ENCODE peak calls at places on chromosomes 3 and 15, in five cellular contexts. Y is upper lobe of left lung, S is astrocyte of the spinal cord, W is MCF 10A, H is fibroblast of pulmonary artery. T is an unnamed sample.

GRCh38 chr15:98582900-98583554 is 65.3 kb upstream of the IGF1R start:
- DNase-seq in Y (no peak), S (no peak), W (no peak), H (no peak), T (no peak)

GRCh38 chr3:141360888-141361598 is 7.3 kb upstream of the ZBTB38 start:
- DNase-seq in Y (no peak), W (peak; percentile 83), S (peak; percentile 93), H (peak; percentile 92), T (no peak)

GRCh38 chr15:80615783-80616391 is 79.2 kb upstream of the ABHD17C start:
- DNase-seq in Y (peak; percentile 80), W (peak; percentile 79), S (peak; percentile 18), H (peak; percentile 98), T (peak; percentile 42)

GRCh38 chr3:5298453-5298852 is 110.9 kb downstream of the EDEM1 start:
- DNase-seq in W (no peak), S (no peak), Y (no peak), H (no peak), T (no peak)

GRCh38 chr3:7204848-7205156 is 343.9 kb downstream of the GRM7 start:
- DNase-seq in H (no peak), S (no peak), W (no peak), Y (no peak), T (no peak)

GRCh38 chr15:26598704-26599103 is 174.2 kb downstream of the GABRB3 start:
- DNase-seq in Y (no peak), S (no peak), W (no peak), H (no peak), T (no peak)

GRCh38 chr15:59707619-59708018 is 18.5 kb upstream of the BNIP2 start:
- DNase-seq in W (no peak), H (no peak), S (no peak), Y (no peak), T (no peak)

GRCh38 chr3:134677196-134677986 is 26.6 kb upstream of the KY start:
- DNase-seq in W (peak; percentile 13), S (no peak), Y (peak; percentile 40), H (peak; percentile 11), T (no peak)

GRCh38 chr15:39177561-39177960 is 403.3 kb upstream of the THBS1 start:
- DNase-seq in H (no peak), S (no peak), Y (no peak), W (peak; percentile 97), T (no peak)

GRCh38 chr15:39801641-39802309 is 19.1 kb upstream of the FSIP1 start:
- DNase-seq in S (no peak), Y (peak; percentile 25), H (peak; percentile 39), W (peak; percentile 51), T (no peak)

GRCh38 chr3:139533781-139534443 is 5.6 kb downstream of the RBP1 start:
- DNase-seq in Y (no peak), S (peak; percentile 93), H (peak; percentile 27), W (peak; percentile 27), T (peak; percentile 46)

GRCh38 chr3:4332574-4332973 is 29.4 kb downstream of the SETMAR start:
- DNase-seq in S (no peak), W (no peak), Y (no peak), H (no peak), T (no peak)

GRCh38 chr15:56428821-56429458 is 36.0 kb downstream of the MNS1 start:
- DNase-seq in W (peak; percentile 51), H (peak; percentile 67), Y (no peak), S (peak; percentile 42), T (no peak)

GRCh38 chr3:177807150-177807875 is 610.0 kb upstream of the TBL1XR1 start:
- DNase-seq in W (peak; percentile 82), H (no peak), Y (no peak), S (no peak), T (no peak)

GRCh38 chr3:107643038-107643883 is 120.5 kb downstream of the BBX start:
- DNase-seq in S (no peak), W (peak; percentile 49), Y (no peak), H (no peak), T (no peak)

GRCh38 chr15:84033793-84034553 is 201.6 kb upstream of the GOLGA6L4 start:
- DNase-seq in W (peak; percentile 7), S (no peak), Y (no peak), H (peak; percentile 7), T (no peak)

GRCh38 chr3:79383402-79384012 is 384.3 kb downstream of the ROBO1 start:
- DNase-seq in Y (no peak), W (no peak), H (peak; percentile 79), S (peak; percentile 49), T (no peak)

GRCh38 chr3:108103971-108104797 is 13.4 kb upstream of the CD47 start:
- DNase-seq in H (peak; percentile 57), Y (peak; percentile 28), S (no peak), W (no peak), T (peak; percentile 64)

GRCh38 chr3:103167850-103168249 is 733.0 kb downstream of the ZPLD1 start:
- DNase-seq in Y (no peak), W (no peak), S (no peak), H (no peak), T (no peak)

GRCh38 chr15:56916825-56917477 is 1.5 kb upstream of the TCF12 start:
- DNase-seq in W (no peak), S (no peak), H (peak; percentile 22), Y (no peak), T (no peak)

GRCh38 chr15:78938608-78939488 is 6.0 kb downstream of the CTSH start:
- DNase-seq in H (no peak), Y (no peak), S (no peak), W (no peak), T (no peak)

GRCh38 chr15:78933187-78934062 is 11.4 kb downstream of the CTSH start:
- DNase-seq in W (no peak), H (no peak), S (no peak), Y (no peak), T (no peak)

GRCh38 chr3:147672035-147672434 is 262.9 kb downstream of the ZIC1 start:
- DNase-seq in S (no peak), Y (no peak), H (no peak), W (no peak), T (no peak)

GRCh38 chr3:468172-468571 is 271.6 kb downstream of the CHL1 start:
- DNase-seq in S (no peak), Y (no peak), H (no peak), W (peak; percentile 9), T (no peak)

GRCh38 chr3:43953814-43954241 is 263.1 kb downstream of the ABHD5 start:
- DNase-seq in H (peak; percentile 11), W (peak; percentile 66), S (peak; percentile 76), Y (no peak), T (no peak)

GRCh38 chr3:131591394-131591990 is 88.7 kb upstream of the MRPL3 start:
- DNase-seq in S (peak; percentile 82), Y (no peak), W (peak; percentile 28), H (peak; percentile 53), T (peak; percentile 41)
- TF ChIP-seq CTCF in S (no peak), Y (no peak), W (no peak), H (no peak), T (no peak)

DNA sequence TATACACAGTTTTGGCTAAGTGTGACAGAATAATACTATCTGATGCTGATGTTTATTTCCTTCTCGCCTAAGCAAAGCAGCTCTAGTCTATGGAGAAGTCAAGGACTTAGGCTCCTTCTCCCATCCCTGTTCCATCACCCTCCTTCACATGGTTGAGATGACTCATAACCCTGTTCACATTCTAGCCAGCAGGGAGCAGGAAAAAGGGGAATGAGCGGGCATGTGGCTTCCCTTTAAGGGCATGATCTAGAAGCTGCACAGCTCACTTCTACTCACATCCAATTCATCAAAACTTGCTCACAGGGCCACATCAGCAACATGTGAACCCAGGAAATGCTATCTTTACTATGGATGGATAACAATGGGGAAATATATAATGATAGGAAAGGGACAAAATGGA is 40.9 kb downstream of the CBLB start:
- DNase-seq in W (peak; percentile 88), S (peak; percentile 93), Y (peak; percentile 32), H (peak; percentile 90), T (no peak)
- TF ChIP-seq CTCF in W (peak; percentile 29), S (peak; percentile 55), Y (no peak), H (peak; percentile 64), T (no peak)

GRCh38 chr3:129992781-129993180 is 18.3 kb downstream of the TRH start:
- DNase-seq in W (peak; percentile 18), S (no peak), H (peak; percentile 7), Y (no peak), T (no peak)
- TF ChIP-seq CTCF in W (peak; percentile 11), S (peak; percentile 57), H (peak; percentile 59), Y (no peak), T (no peak)

DNA sequence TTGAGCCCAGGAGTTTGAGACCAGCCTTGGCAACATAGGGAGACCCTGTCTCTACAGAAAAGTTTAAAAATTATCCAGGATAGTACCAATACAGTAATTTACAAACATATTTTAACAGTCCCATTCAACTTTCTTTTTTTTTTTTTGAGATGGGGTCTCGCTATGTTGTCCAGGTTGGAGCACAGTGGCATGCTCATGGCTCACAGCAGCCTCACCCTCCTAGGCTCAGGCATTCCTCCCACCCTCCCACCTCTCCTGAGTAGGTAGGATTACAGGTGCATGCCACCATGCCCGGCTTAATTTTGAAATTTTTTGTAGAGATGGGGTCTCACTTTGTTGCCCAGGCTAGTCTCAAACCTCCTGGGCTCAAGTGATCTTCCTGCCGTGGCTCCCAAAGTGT is 12.5 kb upstream of the MAP6D1 start:
- DNase-seq in S (no peak), W (no peak), H (no peak), Y (no peak), T (no peak)
- TF ChIP-seq CTCF in S (no peak), W (no peak), H (no peak), Y (no peak), T (no peak)

DNA sequence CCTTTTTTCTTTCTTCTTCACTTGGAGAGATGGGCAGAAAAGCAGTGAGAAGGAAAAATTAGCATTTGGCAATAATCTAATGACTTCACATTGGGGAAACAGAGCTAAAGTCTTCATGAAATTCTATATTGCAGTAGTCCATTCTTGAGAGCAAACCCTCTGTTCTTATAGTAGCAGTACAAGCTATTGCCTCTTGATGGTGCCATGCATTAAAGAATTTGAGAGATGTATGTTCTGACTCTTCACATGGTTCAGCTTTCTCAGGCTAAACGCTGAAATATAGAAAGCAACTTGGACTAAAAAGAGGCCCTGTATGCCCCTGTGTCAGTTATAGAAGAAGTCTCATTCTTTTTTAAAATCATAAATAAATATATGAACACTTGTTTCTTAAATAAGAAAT is 36.0 kb downstream of the PHLDB2 start:
- DNase-seq in Y (no peak), S (peak; percentile 66), H (peak; percentile 65), W (peak; percentile 63), T (no peak)
- TF ChIP-seq CTCF in Y (no peak), S (peak; percentile 52), H (peak; percentile 51), W (peak; percentile 46), T (no peak)